ENCODE peak calls at places on chromosome 19, in four cellular contexts. T is AG09319; U is stimulated activated CD4-positive, alpha-beta T cell treated with anti-CD3 and anti-CD28 coated beads, Interleukin-4, amount 100 ng/mL, for 4 hours; M is esophagus squamous epithelium. S is an unnamed sample.

GRCh38 chr19:10404888-10405808 is 1.8 kb upstream of the CDC37 start:
- DNase-seq in T (no peak), U (peak; percentile 43), M (no peak), S (no peak)

GRCh38 chr19:17220207-17220758 is 5.1 kb downstream of the USE1 start:
- DNase-seq in T (peak; percentile 38), U (no peak), M (no peak), S (no peak)

GRCh38 chr19:18172331-18173053 is 1.1 kb upstream of the IFI30 start:
- DNase-seq in T (no peak), U (no peak), M (no peak), S (no peak)

GRCh38 chr19:40413291-40413994 is at the start of gene PRX:
- DNase-seq in T (no peak), U (no peak), M (no peak), S (no peak)

GRCh38 chr19:29881386-29881785 is 60.7 kb upstream of the URI1 start:
- DNase-seq in T (no peak), U (no peak), M (no peak), S (no peak)

GRCh38 chr19:44718441-44719261 is 19.7 kb downstream of the CEACAM16 start:
- DNase-seq in T (no peak), U (no peak), M (no peak), S (no peak)

GRCh38 chr19:38781058-38781457 is 7.7 kb upstream of the LGALS7 start:
- DNase-seq in T (no peak), U (no peak), M (no peak), S (no peak)

GRCh38 chr19:9309974-9310446 is 372 bp upstream of the ZNF699 start:
- DNase-seq in T (peak; percentile 68), U (peak; percentile 81), M (peak; percentile 69), S (peak; percentile 98)

GRCh38 chr19:18761531-18762110 is 29.5 kb downstream of the COMP start:
- DNase-seq in T (no peak), U (no peak), M (no peak), S (no peak)

GRCh38 chr19:4015705-4016402 is 8.3 kb downstream of the PIAS4 start:
- DNase-seq in T (no peak), U (no peak), M (no peak), S (no peak)

GRCh38 chr19:2811735-2812413 is 7.8 kb upstream of the ZNF554 start:
- DNase-seq in T (no peak), U (no peak), M (no peak), S (no peak)

GRCh38 chr19:15368051-15368632 is 11.4 kb downstream of the AKAP8 start:
- DNase-seq in T (no peak), U (no peak), M (no peak), S (no peak)

GRCh38 chr19:32469796-32470195 is 64.2 kb downstream of the DPY19L3 start:
- DNase-seq in T (no peak), U (no peak), M (no peak), S (no peak)

GRCh38 chr19:13172335-13173128 is 22.3 kb downstream of the IER2 start:
- DNase-seq in T (no peak), U (peak; percentile 74), M (no peak), S (peak; percentile 66)

GRCh38 chr19:52094526-52094925 is 1.0 kb downstream of the ZNF841 start:
- DNase-seq in T (no peak), U (no peak), M (no peak), S (no peak)

GRCh38 chr19:43465468-43466120 is at the start of gene LYPD3:
- DNase-seq in T (no peak), U (no peak), M (no peak), S (no peak)

GRCh38 chr19:46919324-46919723 is 58.5 kb downstream of the ARHGAP35 start:
- DNase-seq in T (no peak), U (no peak), M (no peak), S (no peak)

GRCh38 chr19:5641171-5641570 is 18.3 kb downstream of the SAFB start:
- DNase-seq in T (no peak), U (no peak), M (no peak), S (no peak)

GRCh38 chr19:53037101-53038097 is 7.1 kb upstream of the ERVV-2 start:
- DNase-seq in T (peak; percentile 3), U (no peak), M (no peak), S (no peak)

GRCh38 chr19:57566396-57567256 is 7.0 kb upstream of the ZNF550 start:
- DNase-seq in T (no peak), U (no peak), M (no peak), S (no peak)

GRCh38 chr19:38284422-38284821 is 19.6 kb upstream of the C19orf33 start:
- DNase-seq in T (no peak), U (no peak), M (no peak), S (no peak)

GRCh38 chr19:29247912-29248311 is 35.0 kb upstream of the UQCRFS1 start:
- DNase-seq in T (no peak), U (no peak), M (no peak), S (peak; percentile 90)

GRCh38 chr19:15923702-15924101 is 10.6 kb downstream of the CYP4F11 start:
- DNase-seq in T (no peak), U (no peak), M (no peak), S (no peak)

GRCh38 chr19:31483226-31483857 is 134.1 kb upstream of the TSHZ3 start:
- DNase-seq in T (no peak), U (no peak), M (no peak), S (no peak)